ENCODE peak calls at places on chromosome 3, in seven cellular contexts. One of them, this sample, is unnamed.
A peak's percentile ranks its signal among the peaks of the same experiment; 100 is the strongest.

GRCh38 chr3:112654979-112655378 is 14.0 kb upstream of the CCDC80 start:
- DNase-seq in CD8-positive, alpha-beta T cell: no peak
- DNase-seq in AG04450: no peak
- DNase-seq in neuronal stem cell: no peak
- DNase-seq in Caco-2: no peak
- DNase-seq in NT2/D1: no peak
- DNase-seq in HFF-Myc: no peak
- DNase-seq in this sample: no peak

GRCh38 chr3:161475905-161476304 is 20.7 kb upstream of the OTOL1 start:
- DNase-seq in HFF-Myc: no peak
- DNase-seq in neuronal stem cell: no peak
- DNase-seq in AG04450: no peak
- DNase-seq in CD8-positive, alpha-beta T cell: no peak
- DNase-seq in NT2/D1: no peak
- DNase-seq in Caco-2: no peak
- DNase-seq in this sample: no peak

GRCh38 chr3:188214442-188214841 is 60.5 kb downstream of the LPP start:
- DNase-seq in CD8-positive, alpha-beta T cell: no peak
- DNase-seq in neuronal stem cell: no peak
- DNase-seq in Caco-2: no peak
- DNase-seq in NT2/D1: no peak
- DNase-seq in AG04450: no peak
- DNase-seq in HFF-Myc: no peak
- DNase-seq in this sample: no peak

GRCh38 chr3:39158138-39158715 is 4.8 kb upstream of the CSRNP1 start:
- DNase-seq in HFF-Myc: no peak
- DNase-seq in NT2/D1: no peak
- DNase-seq in neuronal stem cell: peak; percentile 27
- DNase-seq in AG04450: no peak
- DNase-seq in Caco-2: no peak
- DNase-seq in CD8-positive, alpha-beta T cell: no peak
- DNase-seq in this sample: no peak

GRCh38 chr3:35665390-35666055 is 26.2 kb downstream of the ARPP21 start:
- DNase-seq in HFF-Myc: no peak
- DNase-seq in Caco-2: no peak
- DNase-seq in NT2/D1: no peak
- DNase-seq in AG04450: no peak
- DNase-seq in CD8-positive, alpha-beta T cell: no peak
- DNase-seq in neuronal stem cell: no peak
- DNase-seq in this sample: no peak

GRCh38 chr3:324423-324822 is 127.9 kb downstream of the CHL1 start:
- DNase-seq in neuronal stem cell: no peak
- DNase-seq in NT2/D1: no peak
- DNase-seq in Caco-2: no peak
- DNase-seq in CD8-positive, alpha-beta T cell: no peak
- DNase-seq in AG04450: no peak
- DNase-seq in HFF-Myc: no peak
- DNase-seq in this sample: no peak

GRCh38 chr3:184015381-184016019 is 2.2 kb downstream of the ABCC5 start:
- DNase-seq in NT2/D1: no peak
- DNase-seq in HFF-Myc: no peak
- DNase-seq in AG04450: no peak
- DNase-seq in neuronal stem cell: no peak
- DNase-seq in CD8-positive, alpha-beta T cell: no peak
- DNase-seq in Caco-2: no peak
- DNase-seq in this sample: no peak

GRCh38 chr3:11364181-11364580 is 92.0 kb downstream of the ATG7 start:
- DNase-seq in neuronal stem cell: no peak
- DNase-seq in NT2/D1: no peak
- DNase-seq in Caco-2: no peak
- DNase-seq in HFF-Myc: no peak
- DNase-seq in CD8-positive, alpha-beta T cell: no peak
- DNase-seq in AG04450: no peak
- DNase-seq in this sample: no peak

GRCh38 chr3:167895684-167896083 is 160.2 kb downstream of the SERPINI1 start:
- DNase-seq in Caco-2: no peak
- DNase-seq in AG04450: no peak
- DNase-seq in CD8-positive, alpha-beta T cell: no peak
- DNase-seq in NT2/D1: peak; percentile 36
- DNase-seq in neuronal stem cell: peak; percentile 78
- DNase-seq in HFF-Myc: no peak
- DNase-seq in this sample: no peak

GRCh38 chr3:184685646-184686045 is 26.2 kb downstream of the MAGEF1 start:
- DNase-seq in CD8-positive, alpha-beta T cell: no peak
- DNase-seq in AG04450: no peak
- DNase-seq in Caco-2: no peak
- DNase-seq in HFF-Myc: no peak
- DNase-seq in NT2/D1: peak; percentile 91
- DNase-seq in neuronal stem cell: peak; percentile 54
- DNase-seq in this sample: no peak

GRCh38 chr3:167575000-167575399 is 78.7 kb downstream of the WDR49 start:
- DNase-seq in HFF-Myc: no peak
- DNase-seq in neuronal stem cell: peak; percentile 53
- DNase-seq in AG04450: no peak
- DNase-seq in NT2/D1: peak; percentile 8
- DNase-seq in Caco-2: no peak
- DNase-seq in CD8-positive, alpha-beta T cell: no peak
- DNase-seq in this sample: no peak

GRCh38 chr3:60812544-60812943 is 438.7 kb downstream of the FHIT start:
- DNase-seq in CD8-positive, alpha-beta T cell: no peak
- DNase-seq in NT2/D1: no peak
- DNase-seq in HFF-Myc: no peak
- DNase-seq in AG04450: no peak
- DNase-seq in Caco-2: no peak
- DNase-seq in neuronal stem cell: no peak
- DNase-seq in this sample: no peak

GRCh38 chr3:153072856-153073255 is 89.2 kb upstream of the RAP2B start:
- DNase-seq in Caco-2: peak; percentile 51
- DNase-seq in NT2/D1: no peak
- DNase-seq in CD8-positive, alpha-beta T cell: no peak
- DNase-seq in HFF-Myc: no peak
- DNase-seq in AG04450: no peak
- DNase-seq in neuronal stem cell: no peak
- DNase-seq in this sample: no peak

GRCh38 chr3:67459131-67459530 is 195.3 kb downstream of the SUCLG2 start:
- DNase-seq in AG04450: no peak
- DNase-seq in neuronal stem cell: no peak
- DNase-seq in HFF-Myc: no peak
- DNase-seq in Caco-2: no peak
- DNase-seq in NT2/D1: no peak
- DNase-seq in CD8-positive, alpha-beta T cell: no peak
- DNase-seq in this sample: no peak

GRCh38 chr3:4835616-4836043 is 143.6 kb upstream of the BHLHE40 start:
- DNase-seq in CD8-positive, alpha-beta T cell: no peak
- DNase-seq in HFF-Myc: no peak
- DNase-seq in AG04450: no peak
- DNase-seq in neuronal stem cell: no peak
- DNase-seq in NT2/D1: no peak
- DNase-seq in Caco-2: no peak
- DNase-seq in this sample: no peak

DNA sequence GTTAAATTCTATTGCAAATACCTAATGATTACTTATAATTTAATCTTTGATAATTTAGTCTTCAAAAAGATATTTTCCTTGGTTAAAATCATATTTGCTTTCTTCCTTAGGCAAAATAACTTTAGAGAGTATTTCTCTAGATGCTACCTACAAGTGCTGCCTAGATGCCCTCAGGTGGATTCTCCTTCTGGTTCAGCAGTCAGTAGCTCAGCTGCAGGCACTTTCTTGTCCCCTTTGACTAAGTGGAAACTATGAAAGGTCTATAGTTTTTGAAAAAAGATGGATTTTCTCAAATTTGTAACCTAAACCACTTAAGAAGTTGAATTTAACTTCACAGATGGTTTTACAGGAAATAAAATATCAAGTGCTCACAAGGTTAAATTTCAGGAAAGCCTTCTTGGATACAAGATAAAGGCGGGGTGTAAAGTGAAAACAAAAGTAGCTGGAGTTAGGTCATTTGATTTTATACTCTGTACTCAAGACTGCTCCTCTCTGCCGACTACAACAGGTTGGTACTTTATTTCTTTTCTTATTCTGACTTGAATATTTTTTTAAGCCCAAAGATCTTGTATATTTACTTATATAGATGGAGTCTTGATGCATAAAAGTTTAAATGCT is at the start of gene ACKR4:
- DNase-seq in neuronal stem cell: no peak
- DNase-seq in NT2/D1: no peak
- DNase-seq in AG04450: no peak
- DNase-seq in CD8-positive, alpha-beta T cell: no peak
- DNase-seq in Caco-2: no peak
- DNase-seq in HFF-Myc: no peak
- DNase-seq in this sample: no peak
- H3K4me3 ChIP-seq in neuronal stem cell: no peak within 1 kb of the TSS
- H3K4me3 ChIP-seq in NT2/D1: no peak within 1 kb of the TSS
- H3K4me3 ChIP-seq in AG04450: no peak within 1 kb of the TSS
- H3K4me3 ChIP-seq in CD8-positive, alpha-beta T cell: no peak within 1 kb of the TSS
- H3K4me3 ChIP-seq in Caco-2: no peak within 1 kb of the TSS
- H3K4me3 ChIP-seq in HFF-Myc: peak within 1 kb of the TSS; percentile 35
- H3K4me3 ChIP-seq in this sample: no peak within 1 kb of the TSS

DNA sequence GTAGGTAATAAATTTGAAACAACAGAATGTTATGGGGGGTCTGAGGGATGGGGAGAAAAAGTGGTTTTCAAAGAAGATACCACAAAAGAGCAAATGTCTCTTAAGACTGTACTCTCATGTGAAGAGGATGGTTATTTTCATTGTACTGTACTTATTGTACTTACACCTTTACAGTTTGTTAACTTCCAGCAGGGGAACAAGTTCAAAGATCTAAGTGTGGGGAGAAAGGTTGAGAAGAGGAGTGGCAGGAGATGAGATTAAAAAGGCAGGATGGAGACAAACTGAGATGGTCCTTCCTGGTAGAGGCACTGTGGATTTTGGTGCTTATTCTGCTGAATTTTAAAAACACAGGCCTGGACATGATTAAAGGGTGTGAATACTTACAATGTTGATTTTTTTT is 5.4 kb upstream of the ZCWPW2 start:
- DNase-seq in NT2/D1: no peak
- DNase-seq in CD8-positive, alpha-beta T cell: no peak
- DNase-seq in HFF-Myc: no peak
- DNase-seq in AG04450: no peak
- DNase-seq in neuronal stem cell: no peak
- DNase-seq in Caco-2: no peak
- DNase-seq in this sample: no peak
- H3K4me3 ChIP-seq in NT2/D1: no peak overlapping the region
- H3K4me3 ChIP-seq in CD8-positive, alpha-beta T cell: no peak overlapping the region
- H3K4me3 ChIP-seq in HFF-Myc: no peak overlapping the region
- H3K4me3 ChIP-seq in AG04450: peak overlapping the region; percentile 52
- H3K4me3 ChIP-seq in neuronal stem cell: no peak overlapping the region
- H3K4me3 ChIP-seq in Caco-2: no peak overlapping the region
- H3K4me3 ChIP-seq in this sample: no peak overlapping the region

GRCh38 chr3:66385066-66385465 is 115.8 kb downstream of the LRIG1 start:
- DNase-seq in HFF-Myc: no peak
- DNase-seq in neuronal stem cell: no peak
- DNase-seq in AG04450: no peak
- DNase-seq in Caco-2: no peak
- DNase-seq in CD8-positive, alpha-beta T cell: no peak
- DNase-seq in NT2/D1: no peak
- DNase-seq in this sample: no peak
- H3K4me3 ChIP-seq in HFF-Myc: no peak overlapping the region
- H3K4me3 ChIP-seq in neuronal stem cell: no peak overlapping the region
- H3K4me3 ChIP-seq in AG04450: no peak overlapping the region
- H3K4me3 ChIP-seq in Caco-2: no peak overlapping the region
- H3K4me3 ChIP-seq in CD8-positive, alpha-beta T cell: no peak overlapping the region
- H3K4me3 ChIP-seq in NT2/D1: no peak overlapping the region
- H3K4me3 ChIP-seq in this sample: no peak overlapping the region

GRCh38 chr3:71685686-71686085 is 39.5 kb downstream of the EIF4E3 start:
- DNase-seq in HFF-Myc: no peak
- DNase-seq in Caco-2: no peak
- DNase-seq in NT2/D1: no peak
- DNase-seq in neuronal stem cell: no peak
- DNase-seq in CD8-positive, alpha-beta T cell: no peak
- DNase-seq in AG04450: no peak
- DNase-seq in this sample: no peak

GRCh38 chr3:71684046-71684730 is 41.0 kb downstream of the EIF4E3 start:
- DNase-seq in neuronal stem cell: no peak
- DNase-seq in NT2/D1: no peak
- DNase-seq in Caco-2: no peak
- DNase-seq in HFF-Myc: no peak
- DNase-seq in AG04450: no peak
- DNase-seq in CD8-positive, alpha-beta T cell: no peak
- DNase-seq in this sample: no peak

GRCh38 chr3:71681224-71681668 is 44.0 kb downstream of the EIF4E3 start:
- DNase-seq in HFF-Myc: peak; percentile 66
- DNase-seq in Caco-2: no peak
- DNase-seq in CD8-positive, alpha-beta T cell: no peak
- DNase-seq in NT2/D1: peak; percentile 46
- DNase-seq in neuronal stem cell: peak; percentile 36
- DNase-seq in AG04450: peak; percentile 47
- DNase-seq in this sample: no peak

GRCh38 chr3:71684752-71685151 is 40.5 kb downstream of the EIF4E3 start:
- DNase-seq in AG04450: peak; percentile 57
- DNase-seq in neuronal stem cell: no peak
- DNase-seq in NT2/D1: no peak
- DNase-seq in Caco-2: no peak
- DNase-seq in HFF-Myc: peak; percentile 83
- DNase-seq in CD8-positive, alpha-beta T cell: no peak
- DNase-seq in this sample: no peak

DNA sequence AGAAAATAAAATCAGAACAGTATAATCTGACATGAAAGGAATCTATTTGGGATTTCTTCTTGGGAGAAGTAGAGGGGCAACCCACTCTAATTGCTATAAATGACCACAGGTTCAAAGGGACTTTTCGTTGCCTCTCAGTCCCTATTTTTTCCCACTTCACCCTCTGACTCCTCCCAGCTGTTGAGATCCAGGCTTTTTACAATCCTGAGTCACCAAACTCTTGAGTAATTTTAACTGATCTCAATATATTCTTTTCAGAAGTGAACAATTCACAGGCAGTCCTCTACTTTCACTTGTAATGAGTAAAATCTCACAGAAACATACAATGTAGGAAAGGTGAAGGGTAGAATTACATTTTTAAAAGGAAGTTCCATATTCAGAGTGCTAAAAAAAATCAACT is 44.6 kb downstream of the EIF4E3 start:
- DNase-seq in HFF-Myc: no peak
- DNase-seq in AG04450: no peak
- DNase-seq in CD8-positive, alpha-beta T cell: no peak
- DNase-seq in neuronal stem cell: no peak
- DNase-seq in NT2/D1: no peak
- DNase-seq in Caco-2: no peak
- DNase-seq in this sample: no peak
- H3K4me3 ChIP-seq in HFF-Myc: no peak overlapping the region
- H3K4me3 ChIP-seq in AG04450: no peak overlapping the region
- H3K4me3 ChIP-seq in CD8-positive, alpha-beta T cell: no peak overlapping the region
- H3K4me3 ChIP-seq in neuronal stem cell: no peak overlapping the region
- H3K4me3 ChIP-seq in NT2/D1: no peak overlapping the region
- H3K4me3 ChIP-seq in Caco-2: no peak overlapping the region
- H3K4me3 ChIP-seq in this sample: no peak overlapping the region

DNA sequence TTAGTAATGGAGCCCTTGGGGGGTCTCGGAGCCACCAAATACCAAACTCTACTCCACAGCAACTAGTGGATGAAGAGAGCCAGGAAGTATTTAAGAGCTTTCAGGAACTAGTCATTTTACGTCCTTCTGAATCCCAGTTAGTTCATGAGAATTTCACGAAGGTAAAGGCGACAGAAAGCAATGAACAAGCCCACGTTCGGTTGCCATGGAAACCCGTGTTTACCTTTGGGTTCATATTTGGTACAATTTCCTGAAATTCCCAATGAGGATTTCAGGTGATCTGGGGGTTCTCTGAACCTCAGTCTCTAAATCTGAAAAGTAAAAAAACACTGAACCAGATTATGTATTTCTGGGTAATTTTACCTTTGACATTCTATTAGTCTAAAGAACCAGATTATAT is 93.0 kb downstream of the BDH1 start:
- DNase-seq in AG04450: no peak
- DNase-seq in neuronal stem cell: no peak
- DNase-seq in Caco-2: no peak
- DNase-seq in NT2/D1: no peak
- DNase-seq in CD8-positive, alpha-beta T cell: no peak
- DNase-seq in HFF-Myc: no peak
- DNase-seq in this sample: no peak
- H3K4me3 ChIP-seq in AG04450: no peak overlapping the region
- H3K4me3 ChIP-seq in neuronal stem cell: no peak overlapping the region
- H3K4me3 ChIP-seq in Caco-2: no peak overlapping the region
- H3K4me3 ChIP-seq in NT2/D1: no peak overlapping the region
- H3K4me3 ChIP-seq in CD8-positive, alpha-beta T cell: no peak overlapping the region
- H3K4me3 ChIP-seq in HFF-Myc: no peak overlapping the region
- H3K4me3 ChIP-seq in this sample: no peak overlapping the region

This sample was measured in GM12864.